ENCODE peak calls at places on chromosomes 5 and 9, in ten cellular contexts. L is nephron progenitor cell, Z is NCI-H1092 treated with DMSO at 0.1 percent for 48 hours, Y is DND-41, A is HCT116, S is nucleus accumbens, G is A549, J is HEK293T, R is right lobe of liver, X is NCI-H1105. D is an unnamed sample.

GRCh38 chr9:4463824-4464223 is 26.4 kb upstream of the SLC1A1 start:
- DNase-seq in J (no peak), X (no peak), S (no peak), Z (no peak), G (no peak), Y (no peak), L (no peak), A (no peak), R (no peak), D (no peak)

GRCh38 chr5:159163027-159163699 is 46.2 kb downstream of the RNF145 start:
- DNase-seq in Z (no peak), X (no peak), L (no peak), S (no peak), A (peak; percentile 32), Y (no peak), R (no peak), J (no peak), G (peak; percentile 46), D (no peak)

GRCh38 chr5:76642390-76643040 is 19.3 kb upstream of the F2RL2 start:
- DNase-seq in X (no peak), S (no peak), Z (no peak), J (no peak), R (no peak), Y (no peak), A (no peak), G (no peak), L (no peak), D (no peak)

GRCh38 chr5:100903036-100903887 is at the start of gene ST8SIA4:
- DNase-seq in Z (peak; percentile 82), L (peak; percentile 84), Y (peak; percentile 96), R (peak; percentile 76), G (no peak), S (peak; percentile 62), A (no peak), J (peak; percentile 63), X (peak; percentile 8), D (peak; percentile 73)

GRCh38 chr9:8156336-8156735 is 356.8 kb upstream of the DMAC1 start:
- DNase-seq in J (no peak), Y (no peak), L (no peak), A (no peak), Z (no peak), R (no peak), G (no peak), X (no peak), S (no peak), D (no peak)

GRCh38 chr9:136644343-136644592 is 18.4 kb upstream of the EGFL7 start:
- DNase-seq in A (no peak), L (no peak), S (no peak), Z (no peak), Y (no peak), J (no peak), G (no peak), X (peak; percentile 11), R (peak; percentile 91), D (peak; percentile 82)

GRCh38 chr5:140408750-140409241 is 7.2 kb downstream of the ANKHD1 start:
- DNase-seq in S (no peak), J (no peak), Z (no peak), R (no peak), X (no peak), Y (no peak), A (no peak), L (no peak), G (no peak), D (peak; percentile 39)

GRCh38 chr5:72390836-72391235 is 70.7 kb downstream of the PTCD2 start:
- DNase-seq in G (no peak), J (no peak), R (no peak), X (no peak), L (no peak), Y (no peak), S (no peak), Z (no peak), A (no peak), D (no peak)

GRCh38 chr9:32426278-32426939 is 42.0 kb downstream of the ACO1 start:
- DNase-seq in S (peak; percentile 29), J (no peak), Y (peak; percentile 30), R (peak; percentile 92), G (no peak), X (no peak), A (no peak), Z (no peak), L (no peak), D (no peak)

GRCh38 chr5:983568-983967 is 25.0 kb upstream of the NKD2 start:
- DNase-seq in R (no peak), J (no peak), L (no peak), Z (no peak), X (no peak), A (no peak), Y (no peak), S (no peak), G (no peak), D (no peak)

GRCh38 chr5:157106668-157107461 is 2.0 kb downstream of the HAVCR2 start:
- DNase-seq in A (no peak), Y (no peak), S (no peak), Z (no peak), R (no peak), J (no peak), G (no peak), X (no peak), L (no peak), D (no peak)

GRCh38 chr9:8809747-8810146 is 1010.2 kb upstream of the DMAC1 start:
- DNase-seq in L (no peak), Z (no peak), Y (no peak), A (no peak), G (no peak), R (no peak), J (no peak), X (no peak), S (no peak), D (peak; percentile 31)

GRCh38 chr9:106970219-106970975 is 107.4 kb downstream of the ZNF462 start:
- DNase-seq in J (no peak), Y (no peak), R (no peak), L (no peak), Z (no peak), S (no peak), G (no peak), A (no peak), X (no peak), D (no peak)

GRCh38 chr9:136947955-136948510 is 3.0 kb downstream of the C8G start:
- DNase-seq in A (peak; percentile 35), L (peak; percentile 73), S (peak; percentile 77), Y (no peak), G (peak; percentile 71), X (no peak), R (peak; percentile 76), Z (peak; percentile 30), J (no peak), D (peak; percentile 34)

GRCh38 chr9:135810806-135811575 is 96.4 kb downstream of the CAMSAP1 start:
- DNase-seq in Y (no peak), G (no peak), A (no peak), X (no peak), Z (no peak), L (no peak), J (no peak), R (peak; percentile 38), S (no peak), D (no peak)

GRCh38 chr9:95023217-95024003 is 294.1 kb downstream of the FANCC start:
- DNase-seq in A (peak; percentile 78), S (no peak), J (no peak), G (peak; percentile 81), X (no peak), Z (peak; percentile 69), L (no peak), Y (no peak), R (no peak), D (no peak)

GRCh38 chr5:35194636-35195471 is 35.4 kb downstream of the PRLR start:
- DNase-seq in Y (no peak), G (no peak), X (no peak), S (no peak), R (no peak), Z (no peak), A (no peak), J (no peak), L (no peak), D (no peak)

GRCh38 chr5:179892255-179892654 is 15.4 kb downstream of the TBC1D9B start:
- DNase-seq in J (no peak), Y (no peak), Z (no peak), X (no peak), S (no peak), L (no peak), G (no peak), R (no peak), A (no peak), D (no peak)

GRCh38 chr9:1429328-1429727 is 379.2 kb downstream of the DMRT2 start:
- DNase-seq in Z (no peak), G (peak; percentile 3), A (no peak), L (peak; percentile 26), S (no peak), X (no peak), Y (no peak), R (peak; percentile 51), J (peak; percentile 9), D (no peak)

GRCh38 chr5:137145726-137146125 is 353.4 kb downstream of the SPOCK1 start:
- DNase-seq in Z (no peak), J (no peak), R (no peak), X (no peak), G (no peak), Y (no peak), L (no peak), S (no peak), A (no peak), D (peak; percentile 55)

GRCh38 chr5:112762113-112762810 is 24.6 kb downstream of the APC start:
- DNase-seq in G (no peak), Y (no peak), S (no peak), Z (no peak), L (no peak), X (no peak), J (no peak), A (no peak), R (no peak), D (no peak)

GRCh38 chr9:122475717-122476116 is 2.0 kb downstream of the OR1J1 start:
- DNase-seq in X (no peak), Y (no peak), J (no peak), A (no peak), Z (no peak), L (no peak), R (no peak), G (no peak), S (no peak), D (no peak)

GRCh38 chr9:5511476-5511875 is 1.1 kb downstream of the PDCD1LG2 start:
- DNase-seq in J (no peak), R (no peak), L (no peak), G (no peak), Y (no peak), X (no peak), S (no peak), Z (peak; percentile 46), A (no peak), D (no peak)

GRCh38 chr9:76905984-76906861 is at the start of gene PRUNE2:
- DNase-seq in S (peak; percentile 60), X (peak; percentile 77), Z (peak; percentile 87), A (no peak), G (no peak), J (peak; percentile 85), L (peak; percentile 93), R (no peak), Y (no peak), D (peak; percentile 98)

D was measured in NCI-H69.